ENCODE peak calls at places on chromosomes 5 and 9, in five cellular contexts. J is PC-3, U is pancreas, K is transverse colon, T is heart right ventricle. D is an unnamed sample. For H3K36me3, the result is how much of the 10 kb centered on the place peaks cover.

GRCh38 chr5:141603912-141604311 is 14.9 kb downstream of the DIAPH1 start:
- DNase-seq in J (no peak), U (no peak), K (no peak), T (no peak), D (no peak)

GRCh38 chr9:38298503-38298902 is 94.0 kb upstream of the ALDH1B1 start:
- DNase-seq in J (no peak), U (no peak), K (no peak), T (no peak), D (no peak)

GRCh38 chr9:15146121-15146820 is 160.7 kb downstream of the TTC39B start:
- DNase-seq in J (no peak), U (no peak), K (no peak), T (no peak), D (no peak)

GRCh38 chr9:111099199-111100005 is 61.1 kb upstream of the LPAR1 start:
- DNase-seq in J (no peak), U (no peak), K (no peak), T (no peak), D (no peak)

GRCh38 chr5:173458819-173459218 is 130.6 kb upstream of the STC2 start:
- DNase-seq in J (peak), U (no peak), K (no peak), T (no peak), D (no peak)

GRCh38 chr9:133612051-133612450 is 2.9 kb upstream of the FAM163B start:
- DNase-seq in J (no peak), U (no peak), K (no peak), T (no peak), D (no peak)

GRCh38 chr5:67989457-67989856 is 226.1 kb upstream of the PIK3R1 start:
- DNase-seq in J (no peak), U (no peak), K (no peak), T (no peak), D (no peak)

GRCh38 chr5:353599-354580 is 32.4 kb downstream of the AHRR start:
- DNase-seq in J (no peak), U (no peak), K (no peak), T (no peak), D (no peak)

GRCh38 chr5:175457466-175457865 is 13.5 kb upstream of the DRD1 start:
- DNase-seq in J (peak), U (no peak), K (no peak), T (no peak), D (no peak)

GRCh38 chr9:91245432-91246313 is 116.0 kb downstream of the AUH start:
- DNase-seq in J (peak), U (no peak), K (no peak), T (no peak), D (no peak)

GRCh38 chr5:32500206-32500605 is 55.7 kb upstream of the ZFR start:
- DNase-seq in J (no peak), U (no peak), K (no peak), T (no peak), D (no peak)

GRCh38 chr9:14323083-14323968 is 9.4 kb upstream of the NFIB start:
- DNase-seq in J (peak), U (no peak), K (no peak), T (no peak), D (no peak)

GRCh38 chr5:72244862-72245371 is 75.1 kb downstream of the MRPS27 start:
- DNase-seq in J (peak), U (no peak), K (no peak), T (no peak), D (no peak)
- TF ChIP-seq CTCF in J (peak), U (no peak), K (no peak), T (no peak), D (no peak)

GRCh38 chr5:177538876-177539275 is 15.5 kb downstream of the FAM193B start:
- DNase-seq in J (no peak), U (no peak), K (no peak), T (no peak), D (no peak)
- H3K36me3 ChIP-seq in J (under half), U (under half), K (under half), T (under half), D (under half)

DNA sequence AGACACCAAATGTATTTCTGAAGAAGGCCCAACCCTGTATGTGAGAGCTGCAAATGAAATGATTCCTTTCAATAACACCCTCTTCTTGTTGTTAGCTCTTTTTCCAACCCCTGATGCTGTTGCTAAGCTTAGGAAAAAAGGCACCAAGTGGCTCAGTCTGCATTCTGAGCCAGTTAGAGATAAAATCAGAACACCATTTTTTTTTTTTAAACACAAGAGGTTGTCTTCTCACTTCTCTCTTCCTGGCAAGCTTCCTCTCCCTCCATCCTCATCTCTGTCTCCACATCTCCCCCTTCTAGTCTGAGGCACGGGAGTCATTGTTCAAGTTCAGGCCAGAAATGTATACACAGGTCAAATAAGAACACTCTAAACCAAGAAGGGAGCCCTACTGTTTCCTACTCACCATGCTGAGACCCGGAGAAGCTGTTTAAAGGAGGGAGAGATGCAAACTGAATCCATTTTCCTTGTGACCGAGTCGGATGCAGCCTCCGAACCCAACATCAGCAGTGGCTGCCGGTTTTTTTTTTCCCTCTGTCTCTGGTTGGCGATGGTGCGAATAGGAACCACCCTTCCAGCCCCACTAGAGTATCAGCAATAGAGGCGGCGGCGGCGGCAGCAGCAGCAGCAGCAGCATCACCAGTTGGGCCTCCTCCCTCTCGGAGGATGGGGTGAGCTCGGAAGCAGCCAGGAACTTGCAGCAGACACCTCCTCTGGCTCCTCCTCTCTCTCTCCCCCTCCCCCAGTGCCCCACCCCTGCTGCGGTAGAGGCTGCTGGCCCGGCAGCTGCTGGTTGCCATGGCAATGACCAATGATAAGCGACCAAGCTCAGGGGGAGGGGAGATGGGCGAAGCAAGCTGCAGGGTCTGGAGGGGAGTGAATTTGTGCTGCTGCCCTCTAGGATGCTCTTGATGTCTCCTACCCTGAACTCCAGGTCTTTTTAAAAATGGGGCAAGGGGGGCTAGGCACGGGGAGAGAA is at the start of gene JAKMIP2:
- DNase-seq in J (peak), U (peak), K (peak), T (peak), D (peak)
- TF ChIP-seq CTCF in J (no peak), U (no peak), K (no peak), T (no peak), D (no peak)

DNA sequence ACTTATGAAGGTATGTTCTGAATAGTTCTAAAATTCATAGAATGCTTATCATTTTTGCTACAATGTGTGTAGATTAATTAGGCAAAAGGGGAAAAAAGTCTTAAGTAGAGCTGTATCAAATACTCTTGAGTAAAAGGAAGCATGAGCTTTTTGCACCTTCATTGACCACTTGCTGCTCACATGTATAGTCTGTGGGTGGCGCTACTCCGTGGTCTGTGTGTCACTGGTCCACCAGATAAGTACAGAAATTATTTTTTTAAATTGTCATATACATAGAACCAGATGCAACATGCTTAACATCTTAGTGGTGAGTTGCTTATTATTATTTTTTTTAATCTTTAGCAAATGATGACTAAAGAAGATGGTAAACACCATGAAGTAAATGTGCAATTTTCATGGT is 130.2 kb downstream of the MAN2A1 start:
- DNase-seq in J (no peak), U (no peak), K (no peak), T (no peak), D (no peak)
- H3K36me3 ChIP-seq in J (under half), U (under half), K (under half), T (under half), D (under half)

GRCh38 chr9:95937131-95937530 is 61.6 kb downstream of the ERCC6L2 start:
- DNase-seq in J (no peak), U (no peak), K (no peak), T (no peak), D (no peak)

GRCh38 chr9:95939472-95939871 is 64.0 kb downstream of the ERCC6L2 start:
- DNase-seq in J (no peak), U (no peak), K (no peak), T (no peak), D (no peak)

GRCh38 chr9:95940265-95940664 is 64.8 kb downstream of the ERCC6L2 start:
- DNase-seq in J (no peak), U (no peak), K (no peak), T (no peak), D (no peak)

GRCh38 chr9:95936579-95937075 is 61.1 kb downstream of the ERCC6L2 start:
- DNase-seq in J (no peak), U (no peak), K (no peak), T (no peak), D (no peak)

GRCh38 chr9:95938724-95939123 is 63.2 kb downstream of the ERCC6L2 start:
- DNase-seq in J (no peak), U (no peak), K (no peak), T (no peak), D (no peak)
- TF ChIP-seq CTCF in J (no peak), U (peak), K (no peak), T (no peak), D (peak)

GRCh38 chr5:179128041-179128365 is 67.8 kb downstream of the ZNF354C start:
- DNase-seq in J (no peak), U (no peak), K (no peak), T (no peak), D (no peak)
- H3K36me3 ChIP-seq in J (under half), U (under half), K (under half), T (under half), D (under half)

GRCh38 chr5:92380069-92380770 is 997.1 kb upstream of the ARRDC3 start:
- DNase-seq in J (no peak), U (no peak), K (no peak), T (no peak), D (no peak)

GRCh38 chr5:92374859-92375258 is 991.7 kb upstream of the ARRDC3 start:
- DNase-seq in J (no peak), U (no peak), K (no peak), T (no peak), D (peak)

GRCh38 chr5:92378961-92379611 is 996.0 kb upstream of the ARRDC3 start:
- DNase-seq in J (peak), U (no peak), K (no peak), T (peak), D (no peak)
- TF ChIP-seq CTCF in J (no peak), U (no peak), K (no peak), T (no peak), D (no peak)

GRCh38 chr5:154962494-154962893 is 21.6 kb downstream of the MRPL22 start:
- DNase-seq in J (peak), U (no peak), K (no peak), T (no peak), D (no peak)
- H3K36me3 ChIP-seq in J (under half), U (under half), K (under half), T (under half), D (half or more)

DNA sequence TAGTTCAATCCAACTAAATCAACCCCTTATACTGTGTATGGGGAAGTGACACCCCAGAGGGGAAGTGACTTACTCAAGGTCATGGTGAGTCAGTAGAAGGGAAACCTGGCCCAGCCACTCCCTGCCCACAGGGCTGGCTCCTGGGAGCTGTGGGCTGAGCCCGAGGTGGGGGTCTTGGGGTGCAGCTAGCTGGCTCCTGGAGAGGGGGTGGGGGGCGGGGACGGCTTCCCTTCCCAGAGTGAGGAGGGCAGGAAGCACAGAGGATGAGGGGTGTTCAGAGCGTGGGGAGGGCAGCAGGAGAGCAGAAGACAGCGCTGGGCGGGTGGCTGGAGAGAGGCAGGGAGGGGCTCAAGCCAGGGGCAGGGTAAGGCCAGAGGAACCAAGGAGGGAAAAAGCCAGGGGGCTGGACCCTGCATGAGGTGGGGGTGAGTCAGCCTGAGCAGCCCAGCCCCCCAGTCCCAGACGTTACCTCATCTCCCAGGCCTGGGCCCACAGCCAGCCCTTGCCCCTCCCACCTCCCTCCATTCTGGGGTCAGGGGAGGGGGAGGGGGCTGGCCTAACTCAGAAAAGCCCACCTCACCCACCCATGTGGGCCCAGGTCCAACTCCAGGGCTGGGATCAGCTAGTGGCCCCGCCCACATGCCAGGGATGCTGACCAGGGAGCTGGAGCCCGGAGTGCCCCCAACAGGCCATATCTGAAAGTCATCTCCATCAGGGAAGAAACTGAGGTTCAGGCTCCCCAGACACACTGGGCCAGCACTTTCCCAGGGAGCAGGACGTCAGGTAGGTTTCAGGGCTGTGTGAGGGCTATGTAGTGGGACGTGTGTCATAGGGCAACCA is 2.8 kb downstream of the PDLIM7 start:
- DNase-seq in J (peak), U (no peak), K (peak), T (peak), D (no peak)
- TF ChIP-seq CTCF in J (peak), U (no peak), K (no peak), T (no peak), D (no peak)

DNA sequence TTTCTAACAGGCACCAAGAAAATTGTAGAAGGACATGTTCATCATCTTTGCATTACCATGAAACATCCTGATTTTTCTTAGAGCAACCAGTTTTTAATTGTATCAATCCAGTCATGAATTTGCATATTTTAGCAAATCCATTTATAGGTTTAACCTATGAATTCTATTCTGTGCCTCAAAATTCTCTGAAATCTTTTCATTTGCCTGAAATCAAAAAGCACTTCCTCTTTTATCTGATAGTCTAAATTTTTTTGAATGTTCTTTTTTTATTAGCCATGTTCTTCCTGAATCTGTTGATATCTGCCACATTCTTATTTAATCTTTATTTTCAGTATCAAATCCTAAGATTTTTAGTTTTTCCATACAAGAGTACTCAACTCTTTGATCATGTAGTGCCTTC is 36.9 kb upstream of the SRP19 start:
- DNase-seq in J (no peak), U (no peak), K (no peak), T (no peak), D (no peak)
- H3K36me3 ChIP-seq in J (under half), U (under half), K (under half), T (under half), D (half or more)

D was measured in Peyer's patch.